ENCODE peak calls at places on chromosomes 12 and 14, in seven cellular contexts. V is HCT116, R is Peyer's patch, C is neuronal stem cell, G is body of pancreas, X is stomach, J is breast epithelium. P is an unnamed sample. For H3K4me1, the result is how much of the 10 kb centered on the place peaks cover.

GRCh38 chr14:76918751-76919421 is 92.7 kb downstream of the LRRC74A start:
- DNase-seq in X (peak), R (peak), G (peak), J (peak), C (no peak), V (peak), P (no peak)

GRCh38 chr12:98951401-98951800 is 306.3 kb downstream of the APAF1 start:
- DNase-seq in X (no peak), V (no peak), R (no peak), G (no peak), J (no peak), C (no peak), P (no peak)

GRCh38 chr12:103268831-103269514 is 226.8 kb downstream of the C12orf42 start:
- DNase-seq in J (no peak), V (no peak), X (no peak), G (no peak), C (no peak), R (no peak), P (no peak)

GRCh38 chr12:65140738-65141137 is 19.6 kb upstream of the WIF1 start:
- DNase-seq in J (no peak), V (no peak), R (no peak), X (no peak), C (no peak), G (no peak), P (no peak)

GRCh38 chr12:48968467-48968866 is 3.1 kb downstream of the WNT10B start:
- DNase-seq in G (no peak), C (no peak), J (no peak), X (no peak), V (no peak), R (no peak), P (no peak)

GRCh38 chr12:7096006-7096903 is 4.0 kb upstream of the C1R start:
- DNase-seq in J (no peak), C (no peak), G (no peak), V (no peak), X (no peak), R (no peak), P (no peak)

GRCh38 chr14:72366619-72367018 is 434.4 kb downstream of the RGS6 start:
- DNase-seq in R (no peak), C (no peak), V (no peak), J (no peak), G (peak), X (no peak), P (no peak)

GRCh38 chr14:63647696-63648410 is 6.2 kb upstream of the WDR89 start:
- DNase-seq in V (no peak), X (no peak), G (no peak), R (no peak), C (no peak), J (no peak), P (no peak)

GRCh38 chr12:58393152-58393551 is 451.8 kb downstream of the ATP23 start:
- DNase-seq in J (no peak), V (no peak), C (no peak), X (no peak), G (no peak), R (no peak), P (no peak)

GRCh38 chr14:100523131-100523530 is 64.1 kb downstream of the BEGAIN start:
- DNase-seq in R (no peak), V (no peak), G (no peak), J (no peak), X (no peak), C (no peak), P (no peak)

GRCh38 chr12:52155048-52155868 is 36.6 kb downstream of the KRT80 start:
- DNase-seq in X (no peak), R (no peak), C (no peak), G (peak), J (no peak), V (no peak), P (peak)

GRCh38 chr14:92800525-92800924 is 6.4 kb downstream of the GOLGA5 start:
- DNase-seq in G (no peak), V (no peak), C (no peak), X (no peak), R (no peak), J (no peak), P (no peak)

GRCh38 chr14:54702492-54702891 is 135.6 kb downstream of the SAMD4A start:
- DNase-seq in X (no peak), C (no peak), R (no peak), V (no peak), G (no peak), J (no peak), P (no peak)

GRCh38 chr12:63897931-63898330 is 53.4 kb downstream of the SRGAP1 start:
- DNase-seq in V (no peak), X (no peak), C (no peak), J (no peak), G (no peak), R (no peak), P (no peak)

GRCh38 chr14:56903304-56904021 is 93.2 kb upstream of the OTX2 start:
- DNase-seq in R (no peak), V (no peak), G (no peak), C (no peak), X (no peak), J (no peak), P (no peak)

GRCh38 chr14:22265319-22266140 is 323.5 kb downstream of the DAD1 start:
- DNase-seq in G (no peak), V (no peak), J (no peak), R (no peak), X (no peak), C (no peak), P (no peak)

GRCh38 chr14:90645842-90646443 is 170.3 kb downstream of the TTC7B start:
- DNase-seq in J (no peak), X (no peak), G (no peak), R (no peak), V (peak), C (no peak), P (no peak)

GRCh38 chr12:107368586-107368985 is 275.2 kb upstream of the CRY1 start:
- DNase-seq in R (no peak), C (no peak), G (no peak), V (no peak), J (no peak), X (no peak), P (no peak)

GRCh38 chr12:105315726-105316125 is 14.8 kb upstream of the C12orf75 start:
- DNase-seq in X (no peak), G (no peak), V (no peak), J (no peak), R (no peak), C (no peak), P (no peak)

GRCh38 chr14:90573385-90574105 is 176.7 kb downstream of the CALM1 start:
- DNase-seq in G (no peak), V (no peak), J (no peak), X (no peak), C (no peak), R (no peak), P (no peak)

GRCh38 chr12:47748507-47748828 is 10.2 kb downstream of the RAPGEF3 start:
- DNase-seq in G (no peak), J (no peak), X (no peak), V (no peak), R (no peak), C (no peak), P (no peak)

GRCh38 chr12:84046869-84047268 is 865.7 kb downstream of the SLC6A15 start:
- DNase-seq in G (no peak), C (no peak), X (no peak), V (no peak), R (no peak), J (no peak), P (no peak)

GRCh38 chr12:104665296-104665695 is 208.5 kb downstream of the CHST11 start:
- DNase-seq in R (no peak), J (no peak), G (no peak), V (no peak), X (no peak), C (no peak), P (no peak)

GRCh38 chr14:79598339-79598738 is 613.0 kb downstream of the DIO2 start:
- DNase-seq in X (no peak), V (no peak), R (no peak), C (no peak), J (no peak), G (no peak), P (no peak)

GRCh38 chr14:70585221-70585620 is 15.2 kb downstream of the MED6 start:
- DNase-seq in R (no peak), C (no peak), X (no peak), J (no peak), V (no peak), G (no peak), P (no peak)
- H3K27ac ChIP-seq in R (no peak), C (no peak), X (no peak), J (no peak), V (no peak), G (no peak), P (no peak)

GRCh38 chr12:46369095-46369473 is 3.5 kb downstream of the SLC38A2 start:
- DNase-seq in R (no peak), J (no peak), C (no peak), G (no peak), V (no peak), X (no peak), P (no peak)
- H3K4me1 ChIP-seq in R (half or more), J (under half), C (under half), G (half or more), V (half or more), X (under half), P (under half)

GRCh38 chr12:114682101-114682919 is 1.7 kb downstream of the TBX3 start:
- DNase-seq in R (no peak), X (no peak), C (no peak), V (no peak), J (no peak), G (no peak), P (no peak)

GRCh38 chr12:114681149-114681849 is 2.7 kb downstream of the TBX3 start:
- DNase-seq in J (no peak), X (no peak), C (no peak), V (no peak), R (no peak), G (no peak), P (no peak)

GRCh38 chr12:114679452-114679875 is 4.5 kb downstream of the TBX3 start:
- DNase-seq in C (no peak), G (no peak), V (no peak), X (no peak), J (no peak), R (no peak), P (no peak)

GRCh38 chr12:114679942-114680341 is 4.0 kb downstream of the TBX3 start:
- DNase-seq in R (no peak), C (no peak), V (no peak), X (no peak), J (no peak), G (no peak), P (no peak)

DNA sequence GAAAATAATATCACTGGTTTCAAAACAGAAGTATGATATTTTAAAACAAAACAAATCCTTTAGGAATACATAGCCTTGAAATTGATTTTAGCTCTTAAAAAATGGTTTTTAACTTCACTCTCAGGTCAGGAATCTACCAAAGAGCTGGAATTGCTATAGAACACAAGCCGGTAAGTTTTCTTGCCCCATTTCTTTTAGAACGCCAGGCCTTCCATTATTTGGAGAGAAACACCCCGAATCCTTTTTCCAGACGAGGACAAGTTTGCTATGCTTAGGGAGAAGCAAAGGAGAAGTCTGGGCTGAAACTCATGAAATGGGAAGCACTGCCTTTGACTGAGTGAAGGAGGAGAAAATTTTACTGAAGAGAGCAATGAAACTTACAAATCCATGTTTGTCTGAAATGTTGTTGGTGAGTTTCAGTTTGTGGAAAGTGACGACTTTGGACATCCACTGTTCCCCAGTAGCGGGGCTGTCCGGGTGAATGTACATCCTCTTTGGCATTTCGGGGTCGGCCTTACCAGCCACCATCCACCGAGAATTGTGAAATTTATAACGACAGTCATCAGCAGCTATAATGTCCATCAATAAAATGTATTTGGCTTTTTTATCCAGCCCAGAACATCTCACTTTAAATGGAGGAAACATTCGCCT is 3.4 kb downstream of the TBX3 start:
- DNase-seq in C (no peak), R (no peak), X (no peak), J (no peak), G (no peak), V (no peak), P (no peak)
- H3K27ac ChIP-seq in C (no peak), R (peak), X (peak), J (peak), G (no peak), V (no peak), P (no peak)

GRCh38 chr12:92471551-92471950 is 231.2 kb upstream of the PLEKHG7 start:
- DNase-seq in G (no peak), C (no peak), R (no peak), X (no peak), J (no peak), V (no peak), P (no peak)
- H3K4me1 ChIP-seq in G (under half), C (under half), R (under half), X (under half), J (under half), V (under half), P (under half)

DNA sequence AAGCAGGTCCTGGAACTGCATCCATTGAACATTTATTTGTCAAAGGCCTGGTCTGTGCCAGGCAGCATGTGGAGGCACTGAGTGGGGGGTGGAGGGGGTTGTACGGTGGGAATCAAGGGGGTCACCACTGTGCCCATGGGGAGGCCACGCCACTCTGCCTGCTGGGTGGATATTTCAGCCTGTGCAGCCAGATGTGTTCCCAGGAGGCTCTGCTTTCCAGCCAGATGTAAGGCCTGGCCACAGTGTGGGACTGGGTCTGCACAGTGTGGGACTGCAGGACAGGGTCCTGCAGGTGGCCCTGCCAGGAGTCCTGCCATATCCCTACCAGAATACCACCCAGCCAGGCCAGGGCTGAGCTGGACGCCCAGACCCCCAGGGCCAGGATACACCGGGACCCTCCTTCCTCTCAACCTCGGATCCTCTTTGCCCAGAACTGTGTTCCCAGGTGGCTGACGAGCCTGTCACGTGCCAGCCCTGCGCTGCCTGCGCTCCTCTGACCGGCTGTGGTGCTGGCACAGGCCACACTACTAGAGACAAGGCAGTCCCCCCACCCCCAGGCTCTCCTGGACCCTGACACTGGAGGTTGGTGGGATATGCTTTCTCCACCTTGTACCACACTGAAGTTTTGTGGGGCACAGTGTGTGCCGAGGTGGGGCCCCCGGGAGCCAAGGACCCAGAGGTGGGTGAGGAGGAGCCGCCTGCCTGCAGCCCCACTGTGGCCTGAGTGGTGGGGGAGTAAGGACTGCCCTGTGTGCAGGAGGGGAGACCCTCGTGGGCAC is 17.5 kb downstream of the XRCC3 start:
- DNase-seq in C (no peak), R (no peak), J (no peak), X (no peak), G (no peak), V (no peak), P (no peak)
- H3K27ac ChIP-seq in C (no peak), R (no peak), J (peak), X (peak), G (peak), V (peak), P (no peak)

DNA sequence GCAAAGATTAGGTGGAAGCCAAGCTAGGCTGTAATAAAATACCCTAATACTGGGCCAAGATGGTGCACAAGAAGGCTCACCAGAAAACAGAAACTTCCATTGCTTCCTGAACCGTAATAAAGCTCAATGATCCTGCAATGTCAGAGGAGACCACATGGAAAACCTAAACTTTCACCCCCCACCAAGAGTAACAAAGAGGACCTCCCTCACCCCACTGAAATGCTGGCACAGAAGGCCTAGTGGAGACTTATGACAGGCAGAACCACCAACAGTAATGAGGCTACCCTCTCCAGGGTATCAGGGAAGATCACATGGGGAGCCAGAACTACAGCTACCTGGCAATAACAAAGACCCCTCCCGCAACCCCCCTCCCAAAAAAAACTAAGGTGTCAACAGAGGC is 43.1 kb downstream of the CEP83 start:
- DNase-seq in R (no peak), X (no peak), G (no peak), V (no peak), C (no peak), J (no peak), P (no peak)
- H3K4me1 ChIP-seq in R (under half), X (under half), G (under half), V (under half), C (under half), J (under half), P (under half)

GRCh38 chr12:108638141-108638823 is 4.6 kb upstream of the SELPLG start:
- DNase-seq in G (no peak), V (no peak), C (peak), J (no peak), X (peak), R (peak), P (no peak)

GRCh38 chr12:108638997-108639822 is 5.5 kb upstream of the SELPLG start:
- DNase-seq in J (no peak), C (no peak), G (no peak), V (no peak), R (no peak), X (no peak), P (no peak)

GRCh38 chr12:108637222-108637621 is 3.5 kb upstream of the SELPLG start:
- DNase-seq in X (no peak), R (no peak), J (no peak), G (no peak), C (no peak), V (no peak), P (no peak)

GRCh38 chr12:108635997-108636808 is 2.5 kb upstream of the SELPLG start:
- DNase-seq in C (no peak), X (no peak), R (no peak), J (no peak), V (no peak), G (no peak), P (no peak)

GRCh38 chr12:108637631-108638030 is 3.9 kb upstream of the SELPLG start:
- DNase-seq in J (no peak), V (no peak), R (peak), X (no peak), C (no peak), G (no peak), P (no peak)
- H3K27ac ChIP-seq in J (no peak), V (no peak), R (no peak), X (peak), C (peak), G (no peak), P (no peak)

DNA sequence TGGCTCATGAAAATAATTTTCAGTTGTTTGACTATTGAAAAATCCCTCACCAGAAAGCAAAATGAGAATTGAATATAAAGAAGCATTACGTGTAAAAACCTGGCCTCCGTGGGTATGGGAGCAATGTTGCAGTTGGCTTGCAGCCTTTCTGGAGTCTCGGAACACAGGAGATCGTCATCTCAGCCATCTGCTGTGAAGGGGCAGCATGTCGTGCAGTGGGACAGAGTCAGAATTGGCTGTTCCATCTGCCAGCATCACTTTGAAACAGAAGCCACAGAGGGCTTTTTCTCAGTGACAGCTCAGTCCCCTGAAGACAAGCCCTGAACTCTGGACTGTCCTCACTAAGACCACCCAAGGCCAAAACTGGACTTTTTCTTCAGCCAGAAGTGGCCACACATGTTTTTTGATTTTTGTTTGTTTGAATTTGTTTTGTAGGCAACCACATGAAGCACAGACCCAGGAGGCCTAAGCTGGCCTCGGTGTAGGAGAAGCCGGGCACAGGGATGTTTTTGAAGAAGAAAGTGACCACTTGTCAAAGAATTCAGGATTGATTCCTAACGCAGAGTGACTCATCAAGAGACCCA is 170.8 kb upstream of the DYRK2 start:
- DNase-seq in V (no peak), J (no peak), R (no peak), G (no peak), C (no peak), X (no peak), P (no peak)
- H3K4me1 ChIP-seq in V (under half), J (under half), R (under half), G (under half), C (under half), X (under half), P (under half)

GRCh38 chr14:75428230-75429104 is 645 bp downstream of the JDP2 start:
- DNase-seq in J (no peak), R (peak), G (peak), V (no peak), C (no peak), X (peak), P (no peak)
- H3K27ac ChIP-seq in J (peak), R (peak), G (peak), V (peak), C (no peak), X (peak), P (no peak)

DNA sequence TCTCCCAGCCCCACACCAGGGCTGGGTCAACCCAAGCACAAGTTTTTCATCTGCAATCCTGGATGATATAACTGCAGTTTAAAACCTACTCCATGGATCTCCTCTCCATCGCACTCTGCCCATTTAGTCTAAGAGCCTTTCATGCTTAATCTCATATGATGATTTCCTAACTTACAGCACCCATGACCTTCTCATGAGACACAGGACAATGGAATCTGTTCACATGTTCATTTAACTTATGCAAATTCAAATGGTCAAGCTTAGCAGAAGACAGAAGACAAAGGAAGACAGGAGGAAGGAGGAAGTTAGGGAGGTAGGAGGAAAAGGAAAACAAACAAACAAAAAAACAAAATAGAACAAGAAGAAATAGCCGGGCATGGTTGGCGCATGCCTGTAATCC is 64.6 kb upstream of the PNMA1 start:
- DNase-seq in V (no peak), G (no peak), J (no peak), C (no peak), X (no peak), R (no peak), P (no peak)
- H3K4me1 ChIP-seq in V (under half), G (under half), J (under half), C (under half), X (half or more), R (half or more), P (under half)

P was measured in effector memory CD4-positive, alpha-beta T cell.